ENCODE peak calls at places on chromosome 12, in nine cellular contexts. One of them, this sample, is unnamed.

GRCh38 chr12:116044181-116044580 is 233.3 kb downstream of the MED13L start:
- DNase-seq in transverse colon: no peak
- DNase-seq in CD8-positive, alpha-beta T cell: no peak
- DNase-seq in AG04450: no peak
- DNase-seq in foreskin keratinocyte: no peak
- DNase-seq in psoas muscle: no peak
- DNase-seq in fibroblast of lung: peak; percentile 31
- DNase-seq in colonic mucosa: no peak
- DNase-seq in dorsolateral prefrontal cortex: no peak
- DNase-seq in this sample: no peak

GRCh38 chr12:106245767-106246166 is 2.1 kb downstream of the CKAP4 start:
- DNase-seq in transverse colon: peak; percentile 80
- DNase-seq in CD8-positive, alpha-beta T cell: no peak
- DNase-seq in AG04450: no peak
- DNase-seq in foreskin keratinocyte: peak; percentile 82
- DNase-seq in psoas muscle: peak; percentile 50
- DNase-seq in fibroblast of lung: peak; percentile 63
- DNase-seq in colonic mucosa: peak; percentile 89
- DNase-seq in dorsolateral prefrontal cortex: no peak
- DNase-seq in this sample: peak; percentile 55

GRCh38 chr12:29486972-29487371 is 10.5 kb downstream of the OVCH1 start:
- DNase-seq in transverse colon: no peak
- DNase-seq in CD8-positive, alpha-beta T cell: no peak
- DNase-seq in AG04450: no peak
- DNase-seq in foreskin keratinocyte: no peak
- DNase-seq in psoas muscle: no peak
- DNase-seq in fibroblast of lung: no peak
- DNase-seq in colonic mucosa: no peak
- DNase-seq in dorsolateral prefrontal cortex: no peak
- DNase-seq in this sample: no peak

GRCh38 chr12:1083086-1083887 is 92.3 kb downstream of the ERC1 start:
- DNase-seq in transverse colon: no peak
- DNase-seq in CD8-positive, alpha-beta T cell: no peak
- DNase-seq in AG04450: no peak
- DNase-seq in foreskin keratinocyte: no peak
- DNase-seq in psoas muscle: no peak
- DNase-seq in fibroblast of lung: no peak
- DNase-seq in colonic mucosa: no peak
- DNase-seq in dorsolateral prefrontal cortex: no peak
- DNase-seq in this sample: no peak

GRCh38 chr12:6452245-6452731 is 446 bp downstream of the TAPBPL start:
- DNase-seq in transverse colon: peak; percentile 68
- DNase-seq in CD8-positive, alpha-beta T cell: no peak
- DNase-seq in AG04450: no peak
- DNase-seq in foreskin keratinocyte: no peak
- DNase-seq in psoas muscle: peak; percentile 43
- DNase-seq in fibroblast of lung: no peak
- DNase-seq in colonic mucosa: peak; percentile 84
- DNase-seq in dorsolateral prefrontal cortex: peak; percentile 33
- DNase-seq in this sample: no peak

GRCh38 chr12:81079280-81080076 is 1.6 kb downstream of the ACSS3 start:
- DNase-seq in transverse colon: no peak
- DNase-seq in CD8-positive, alpha-beta T cell: no peak
- DNase-seq in AG04450: no peak
- DNase-seq in foreskin keratinocyte: no peak
- DNase-seq in psoas muscle: no peak
- DNase-seq in fibroblast of lung: no peak
- DNase-seq in colonic mucosa: no peak
- DNase-seq in dorsolateral prefrontal cortex: no peak
- DNase-seq in this sample: no peak

GRCh38 chr12:42104087-42104486 is 40.6 kb downstream of the GXYLT1 start:
- DNase-seq in transverse colon: no peak
- DNase-seq in CD8-positive, alpha-beta T cell: no peak
- DNase-seq in AG04450: no peak
- DNase-seq in foreskin keratinocyte: no peak
- DNase-seq in psoas muscle: no peak
- DNase-seq in fibroblast of lung: peak; percentile 22
- DNase-seq in colonic mucosa: no peak
- DNase-seq in dorsolateral prefrontal cortex: no peak
- DNase-seq in this sample: no peak

GRCh38 chr12:20505056-20505455 is 136.7 kb downstream of the PDE3A start:
- DNase-seq in transverse colon: no peak
- DNase-seq in CD8-positive, alpha-beta T cell: no peak
- DNase-seq in AG04450: no peak
- DNase-seq in foreskin keratinocyte: no peak
- DNase-seq in psoas muscle: no peak
- DNase-seq in fibroblast of lung: no peak
- DNase-seq in colonic mucosa: no peak
- DNase-seq in dorsolateral prefrontal cortex: no peak
- DNase-seq in this sample: no peak

GRCh38 chr12:131959137-131959536 is 9.4 kb downstream of the EP400 start:
- DNase-seq in transverse colon: no peak
- DNase-seq in CD8-positive, alpha-beta T cell: no peak
- DNase-seq in AG04450: no peak
- DNase-seq in foreskin keratinocyte: no peak
- DNase-seq in psoas muscle: no peak
- DNase-seq in fibroblast of lung: no peak
- DNase-seq in colonic mucosa: no peak
- DNase-seq in dorsolateral prefrontal cortex: no peak
- DNase-seq in this sample: no peak

GRCh38 chr12:56362130-56363059 is at the start of gene APOF:
- DNase-seq in transverse colon: no peak
- DNase-seq in CD8-positive, alpha-beta T cell: no peak
- DNase-seq in AG04450: no peak
- DNase-seq in foreskin keratinocyte: no peak
- DNase-seq in psoas muscle: no peak
- DNase-seq in fibroblast of lung: no peak
- DNase-seq in colonic mucosa: no peak
- DNase-seq in dorsolateral prefrontal cortex: no peak
- DNase-seq in this sample: no peak

GRCh38 chr12:9163392-9163791 is 44.8 kb downstream of the PZP start:
- DNase-seq in transverse colon: no peak
- DNase-seq in CD8-positive, alpha-beta T cell: no peak
- DNase-seq in AG04450: no peak
- DNase-seq in foreskin keratinocyte: peak; percentile 33
- DNase-seq in psoas muscle: no peak
- DNase-seq in fibroblast of lung: no peak
- DNase-seq in colonic mucosa: no peak
- DNase-seq in dorsolateral prefrontal cortex: no peak
- DNase-seq in this sample: no peak

GRCh38 chr12:42237853-42238239 is 202 bp downstream of the YAF2 start:
- DNase-seq in transverse colon: no peak
- DNase-seq in CD8-positive, alpha-beta T cell: no peak
- DNase-seq in AG04450: no peak
- DNase-seq in foreskin keratinocyte: no peak
- DNase-seq in psoas muscle: no peak
- DNase-seq in fibroblast of lung: no peak
- DNase-seq in colonic mucosa: no peak
- DNase-seq in dorsolateral prefrontal cortex: no peak
- DNase-seq in this sample: peak; percentile 12

GRCh38 chr12:122858171-122858570 is 22.9 kb downstream of the HIP1R start:
- DNase-seq in transverse colon: no peak
- DNase-seq in CD8-positive, alpha-beta T cell: no peak
- DNase-seq in AG04450: no peak
- DNase-seq in foreskin keratinocyte: no peak
- DNase-seq in psoas muscle: no peak
- DNase-seq in fibroblast of lung: no peak
- DNase-seq in colonic mucosa: no peak
- DNase-seq in dorsolateral prefrontal cortex: no peak
- DNase-seq in this sample: no peak

GRCh38 chr12:3020850-3021435 is 56.2 kb upstream of the TSPAN9 start:
- DNase-seq in transverse colon: no peak
- DNase-seq in CD8-positive, alpha-beta T cell: no peak
- DNase-seq in AG04450: no peak
- DNase-seq in foreskin keratinocyte: no peak
- DNase-seq in psoas muscle: no peak
- DNase-seq in fibroblast of lung: no peak
- DNase-seq in colonic mucosa: no peak
- DNase-seq in dorsolateral prefrontal cortex: no peak
- DNase-seq in this sample: no peak

GRCh38 chr12:133105620-133106019 is 24.5 kb downstream of the ZNF891 start:
- DNase-seq in transverse colon: no peak
- DNase-seq in CD8-positive, alpha-beta T cell: no peak
- DNase-seq in AG04450: no peak
- DNase-seq in foreskin keratinocyte: peak; percentile 10
- DNase-seq in psoas muscle: no peak
- DNase-seq in fibroblast of lung: peak; percentile 14
- DNase-seq in colonic mucosa: no peak
- DNase-seq in dorsolateral prefrontal cortex: no peak
- DNase-seq in this sample: no peak
- H3K27ac ChIP-seq in transverse colon: no peak overlapping the region
- H3K27ac ChIP-seq in CD8-positive, alpha-beta T cell: no peak overlapping the region
- H3K27ac ChIP-seq in AG04450: no peak overlapping the region
- H3K27ac ChIP-seq in foreskin keratinocyte: no peak overlapping the region
- H3K27ac ChIP-seq in psoas muscle: no peak overlapping the region
- H3K27ac ChIP-seq in fibroblast of lung: no peak overlapping the region
- H3K27ac ChIP-seq in colonic mucosa: no peak overlapping the region
- H3K27ac ChIP-seq in dorsolateral prefrontal cortex: no peak overlapping the region
- H3K27ac ChIP-seq in this sample: no peak overlapping the region

GRCh38 chr12:108855284-108856169 is 1.9 kb downstream of the SSH1 start:
- DNase-seq in transverse colon: no peak
- DNase-seq in CD8-positive, alpha-beta T cell: no peak
- DNase-seq in AG04450: no peak
- DNase-seq in foreskin keratinocyte: no peak
- DNase-seq in psoas muscle: no peak
- DNase-seq in fibroblast of lung: peak; percentile 40
- DNase-seq in colonic mucosa: no peak
- DNase-seq in dorsolateral prefrontal cortex: no peak
- DNase-seq in this sample: no peak

GRCh38 chr12:108853426-108853825 is 4.0 kb downstream of the SSH1 start:
- DNase-seq in transverse colon: no peak
- DNase-seq in CD8-positive, alpha-beta T cell: no peak
- DNase-seq in AG04450: no peak
- DNase-seq in foreskin keratinocyte: no peak
- DNase-seq in psoas muscle: no peak
- DNase-seq in fibroblast of lung: no peak
- DNase-seq in colonic mucosa: no peak
- DNase-seq in dorsolateral prefrontal cortex: no peak
- DNase-seq in this sample: no peak

GRCh38 chr12:108852674-108853073 is 4.7 kb downstream of the SSH1 start:
- DNase-seq in transverse colon: no peak
- DNase-seq in CD8-positive, alpha-beta T cell: no peak
- DNase-seq in AG04450: no peak
- DNase-seq in foreskin keratinocyte: no peak
- DNase-seq in psoas muscle: no peak
- DNase-seq in fibroblast of lung: peak; percentile 21
- DNase-seq in colonic mucosa: no peak
- DNase-seq in dorsolateral prefrontal cortex: no peak
- DNase-seq in this sample: no peak

GRCh38 chr12:108854453-108855283 is 2.7 kb downstream of the SSH1 start:
- DNase-seq in transverse colon: no peak
- DNase-seq in CD8-positive, alpha-beta T cell: no peak
- DNase-seq in AG04450: peak; percentile 93
- DNase-seq in foreskin keratinocyte: peak; percentile 92
- DNase-seq in psoas muscle: peak; percentile 65
- DNase-seq in fibroblast of lung: peak; percentile 99
- DNase-seq in colonic mucosa: no peak
- DNase-seq in dorsolateral prefrontal cortex: no peak
- DNase-seq in this sample: peak; percentile 84

DNA sequence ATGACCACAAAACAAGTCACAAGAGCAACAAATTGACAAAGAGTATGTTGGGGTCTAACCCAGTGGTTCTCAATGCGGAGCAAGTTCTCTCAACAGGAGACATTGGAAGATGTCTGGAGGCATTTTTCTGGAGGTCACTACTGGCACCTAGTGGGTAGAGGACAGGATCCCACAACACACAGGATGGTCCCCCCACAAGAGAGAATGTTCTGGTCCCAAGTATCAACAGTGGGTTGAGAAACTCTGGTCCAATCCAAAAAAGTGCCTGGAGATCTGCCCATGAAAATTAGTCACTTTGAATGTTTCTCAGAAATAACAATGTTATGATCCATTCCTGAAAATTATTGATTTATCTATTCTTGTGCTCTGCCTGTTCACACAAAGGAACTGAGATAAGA is 3.3 kb downstream of the SSH1 start:
- DNase-seq in transverse colon: no peak
- DNase-seq in CD8-positive, alpha-beta T cell: no peak
- DNase-seq in AG04450: peak; percentile 71
- DNase-seq in foreskin keratinocyte: no peak
- DNase-seq in psoas muscle: no peak
- DNase-seq in fibroblast of lung: peak; percentile 98
- DNase-seq in colonic mucosa: no peak
- DNase-seq in dorsolateral prefrontal cortex: no peak
- DNase-seq in this sample: peak; percentile 39
- TF ChIP-seq CTCF in transverse colon: no peak
- TF ChIP-seq CTCF in CD8-positive, alpha-beta T cell: no peak
- TF ChIP-seq CTCF in AG04450: peak; percentile 48
- TF ChIP-seq CTCF in foreskin keratinocyte: peak; percentile 58
- TF ChIP-seq CTCF in psoas muscle: peak; percentile 48
- TF ChIP-seq CTCF in fibroblast of lung: peak; percentile 38
- TF ChIP-seq CTCF in colonic mucosa: no peak
- TF ChIP-seq CTCF in dorsolateral prefrontal cortex: no peak
- TF ChIP-seq CTCF in this sample: no peak

GRCh38 chr12:124336184-124336437 is 41.2 kb downstream of the RFLNA start:
- DNase-seq in transverse colon: no peak
- DNase-seq in CD8-positive, alpha-beta T cell: no peak
- DNase-seq in AG04450: no peak
- DNase-seq in foreskin keratinocyte: no peak
- DNase-seq in psoas muscle: no peak
- DNase-seq in fibroblast of lung: no peak
- DNase-seq in colonic mucosa: no peak
- DNase-seq in dorsolateral prefrontal cortex: no peak
- DNase-seq in this sample: no peak
- H3K27ac ChIP-seq in transverse colon: no peak overlapping the region
- H3K27ac ChIP-seq in CD8-positive, alpha-beta T cell: no peak overlapping the region
- H3K27ac ChIP-seq in AG04450: no peak overlapping the region
- H3K27ac ChIP-seq in foreskin keratinocyte: no peak overlapping the region
- H3K27ac ChIP-seq in psoas muscle: no peak overlapping the region
- H3K27ac ChIP-seq in fibroblast of lung: no peak overlapping the region
- H3K27ac ChIP-seq in colonic mucosa: no peak overlapping the region
- H3K27ac ChIP-seq in dorsolateral prefrontal cortex: no peak overlapping the region
- H3K27ac ChIP-seq in this sample: no peak overlapping the region

GRCh38 chr12:10194160-10194559 is 15.3 kb downstream of the TMEM52B start:
- DNase-seq in transverse colon: no peak
- DNase-seq in CD8-positive, alpha-beta T cell: no peak
- DNase-seq in AG04450: no peak
- DNase-seq in foreskin keratinocyte: no peak
- DNase-seq in psoas muscle: no peak
- DNase-seq in fibroblast of lung: no peak
- DNase-seq in colonic mucosa: no peak
- DNase-seq in dorsolateral prefrontal cortex: no peak
- DNase-seq in this sample: no peak

GRCh38 chr12:10196210-10196609 is 16.5 kb upstream of the GABARAPL1 start:
- DNase-seq in transverse colon: no peak
- DNase-seq in CD8-positive, alpha-beta T cell: no peak
- DNase-seq in AG04450: no peak
- DNase-seq in foreskin keratinocyte: no peak
- DNase-seq in psoas muscle: no peak
- DNase-seq in fibroblast of lung: no peak
- DNase-seq in colonic mucosa: no peak
- DNase-seq in dorsolateral prefrontal cortex: no peak
- DNase-seq in this sample: no peak

DNA sequence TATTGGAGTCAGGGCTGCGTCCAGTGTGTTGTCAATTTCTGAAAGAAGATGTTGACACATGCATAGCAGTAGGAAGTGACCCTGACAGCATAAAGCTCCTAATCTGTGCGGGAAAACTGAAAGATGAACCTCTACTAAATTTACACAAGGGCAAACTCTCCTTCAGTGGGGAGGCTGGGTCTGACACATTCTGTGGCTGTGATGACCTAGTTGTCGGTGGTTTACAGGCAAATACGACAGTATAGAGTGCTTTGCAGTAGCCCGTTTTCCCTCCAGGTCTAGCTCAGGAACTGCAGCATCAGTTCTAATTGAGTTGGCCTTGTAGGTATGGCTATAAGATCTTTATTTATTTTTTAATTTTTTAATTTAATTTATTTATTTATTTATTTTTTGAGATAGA is 14.8 kb upstream of the GABARAPL1 start:
- DNase-seq in transverse colon: no peak
- DNase-seq in CD8-positive, alpha-beta T cell: no peak
- DNase-seq in AG04450: no peak
- DNase-seq in foreskin keratinocyte: no peak
- DNase-seq in psoas muscle: no peak
- DNase-seq in fibroblast of lung: no peak
- DNase-seq in colonic mucosa: no peak
- DNase-seq in dorsolateral prefrontal cortex: no peak
- DNase-seq in this sample: no peak
- TF ChIP-seq CTCF in transverse colon: no peak
- TF ChIP-seq CTCF in CD8-positive, alpha-beta T cell: no peak
- TF ChIP-seq CTCF in AG04450: no peak
- TF ChIP-seq CTCF in foreskin keratinocyte: no peak
- TF ChIP-seq CTCF in psoas muscle: no peak
- TF ChIP-seq CTCF in fibroblast of lung: no peak
- TF ChIP-seq CTCF in colonic mucosa: no peak
- TF ChIP-seq CTCF in dorsolateral prefrontal cortex: no peak
- TF ChIP-seq CTCF in this sample: no peak